ENCODE peak calls at places on chromosomes 11 and 22, in four cellular contexts. T, Y, E and B are unnamed samples.

GRCh38 chr22:41725510-41726110 is 26.3 kb downstream of the MEI1 start:
- DNase-seq in T (no peak), Y (no peak), E (no peak), B (no peak)

GRCh38 chr11:114925591-114925990 is 247.3 kb downstream of the NXPE2 start:
- DNase-seq in T (no peak), Y (no peak), E (no peak), B (no peak)

GRCh38 chr11:103744496-103745153 is 291.8 kb upstream of the DDI1 start:
- DNase-seq in T (no peak), Y (no peak), E (no peak), B (no peak)

GRCh38 chr11:64239662-64240466 is 1.0 kb upstream of the FKBP2 start:
- DNase-seq in T (no peak), Y (no peak), E (no peak), B (no peak)

GRCh38 chr11:3101921-3102640 is 44.9 kb upstream of the CARS1 start:
- DNase-seq in T (no peak), Y (no peak), E (no peak), B (no peak)

GRCh38 chr11:65505434-65506315 is 6.8 kb downstream of the MALAT1 start:
- DNase-seq in T (no peak), Y (peak; percentile 26), E (no peak), B (peak; percentile 42)

GRCh38 chr11:130144721-130145327 is 14.8 kb upstream of the ST14 start:
- DNase-seq in T (no peak), Y (peak; percentile 49), E (no peak), B (no peak)

GRCh38 chr22:47295226-47295901 is 532.9 kb downstream of the TBC1D22A start:
- DNase-seq in T (no peak), Y (peak; percentile 1), E (no peak), B (no peak)

GRCh38 chr11:94563848-94564442 is 3.2 kb upstream of the PIWIL4 start:
- DNase-seq in T (no peak), Y (no peak), E (no peak), B (no peak)

GRCh38 chr11:96273507-96273906 is 69.5 kb downstream of the MAML2 start:
- DNase-seq in T (no peak), Y (no peak), E (no peak), B (no peak)

GRCh38 chr11:92329137-92329536 is 104.5 kb downstream of the FAT3 start:
- DNase-seq in T (no peak), Y (no peak), E (no peak), B (no peak)

GRCh38 chr11:66068923-66069714 is 953 bp upstream of the PACS1 start:
- DNase-seq in T (peak; percentile 51), Y (peak; percentile 71), E (no peak), B (no peak)

GRCh38 chr22:19679476-19680099 is 34.7 kb upstream of the SEPTIN5 start:
- DNase-seq in T (no peak), Y (peak; percentile 54), E (peak; percentile 26), B (peak; percentile 50)

GRCh38 chr11:69888671-69889076 is 69.5 kb upstream of the FGF3 start:
- DNase-seq in T (no peak), Y (peak; percentile 81), E (peak; percentile 88), B (peak; percentile 56)

GRCh38 chr11:117851091-117851490 is 25.4 kb downstream of the FXYD6 start:
- DNase-seq in T (no peak), Y (peak; percentile 52), E (no peak), B (no peak)

GRCh38 chr11:35011389-35011788 is 95.0 kb downstream of the PDHX start:
- DNase-seq in T (no peak), Y (no peak), E (no peak), B (no peak)

GRCh38 chr11:86802601-86803051 is 2.3 kb downstream of the PRSS23 start:
- DNase-seq in T (no peak), Y (peak; percentile 66), E (no peak), B (no peak)

GRCh38 chr22:43879901-43880742 is 11.7 kb downstream of the PNPLA5 start:
- DNase-seq in T (no peak), Y (no peak), E (no peak), B (no peak)

GRCh38 chr11:13283636-13284035 is 6.0 kb downstream of the BMAL1 start:
- DNase-seq in T (no peak), Y (no peak), E (no peak), B (no peak)

GRCh38 chr22:46694423-46695170 is 43.5 kb downstream of the CERK start:
- DNase-seq in T (no peak), Y (no peak), E (no peak), B (no peak)

GRCh38 chr11:28964811-28965210 is 856.6 kb downstream of the METTL15 start:
- DNase-seq in T (no peak), Y (no peak), E (no peak), B (no peak)

GRCh38 chr11:12724301-12725046 is 50.3 kb downstream of the TEAD1 start:
- DNase-seq in T (peak; percentile 12), Y (no peak), E (no peak), B (peak; percentile 94)

GRCh38 chr11:129544691-129545090 is 169.0 kb downstream of the BARX2 start:
- DNase-seq in T (no peak), Y (no peak), E (no peak), B (no peak)

GRCh38 chr11:127003260-127003981 is 2.9 kb upstream of the KIRREL3 start:
- DNase-seq in T (no peak), Y (peak; percentile 88), E (peak; percentile 63), B (no peak)

GRCh38 chr11:49995559-49995958 is 13.2 kb upstream of the OR4C12 start:
- DNase-seq in T (no peak), Y (peak; percentile 63), E (no peak), B (no peak)
- TF ChIP-seq CTCF in T (no peak), Y (peak; percentile 68), E (peak; percentile 47), B (no peak)

GRCh38 chr11:118900535-118901384 is 17.1 kb downstream of the CXCR5 start:
- DNase-seq in T (no peak), Y (no peak), E (no peak), B (no peak)

GRCh38 chr11:118898400-118899295 is 15.0 kb downstream of the CXCR5 start:
- DNase-seq in T (no peak), Y (no peak), E (no peak), B (no peak)

GRCh38 chr11:118897721-118898310 is 14.1 kb downstream of the CXCR5 start:
- DNase-seq in T (no peak), Y (no peak), E (no peak), B (no peak)

GRCh38 chr11:118899706-118900360 is 16.1 kb downstream of the CXCR5 start:
- DNase-seq in T (no peak), Y (no peak), E (no peak), B (no peak)

DNA sequence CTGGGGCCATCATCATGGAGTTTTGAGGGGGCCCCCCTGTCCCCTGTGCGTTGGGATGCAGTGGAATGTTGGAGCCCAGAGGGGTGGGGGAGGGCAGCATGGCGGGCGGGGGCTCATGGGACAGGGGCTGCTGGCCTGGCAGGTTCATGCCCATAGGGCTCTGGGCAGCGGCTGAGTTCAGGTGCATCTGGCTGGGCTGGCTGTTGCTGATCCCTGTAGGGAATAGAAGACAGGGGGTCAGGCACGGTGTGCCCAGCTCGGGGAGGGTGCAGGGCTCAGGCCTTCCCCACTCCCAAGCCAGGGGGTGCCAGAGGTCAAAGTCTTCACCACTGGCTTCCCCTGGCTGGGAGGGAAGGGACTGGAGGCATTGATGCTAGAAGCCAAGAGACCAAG is 15.6 kb downstream of the CXCR5 start:
- DNase-seq in T (no peak), Y (no peak), E (no peak), B (no peak)
- TF ChIP-seq CTCF in T (no peak), Y (no peak), E (no peak), B (no peak)

GRCh38 chr11:21511835-21512440 is 680.9 kb upstream of the ANO5 start:
- DNase-seq in T (no peak), Y (peak; percentile 89), E (peak; percentile 71), B (peak; percentile 30)
- TF ChIP-seq CTCF in T (no peak), Y (peak; percentile 83), E (peak; percentile 84), B (no peak)

DNA sequence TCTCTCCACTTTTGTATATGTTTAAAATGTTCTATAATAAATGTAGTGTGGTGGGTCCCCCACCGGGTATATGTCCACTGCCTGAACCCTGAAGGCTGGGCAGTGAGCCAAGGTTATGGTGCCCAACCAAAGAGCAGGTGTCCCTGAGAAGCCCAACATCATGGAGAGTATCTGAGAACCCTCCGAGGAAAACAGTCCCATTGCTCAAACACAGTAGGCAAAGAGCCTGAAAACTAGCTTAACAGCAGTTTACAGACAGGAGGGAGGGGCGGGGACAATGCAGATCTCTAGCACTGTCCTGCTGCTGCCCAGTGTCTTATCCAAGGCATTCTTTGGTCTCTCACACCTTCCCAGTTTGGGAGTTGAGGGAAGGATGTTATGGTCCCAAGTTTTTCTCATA is 91.0 kb downstream of the TMPRSS5 start:
- DNase-seq in T (no peak), Y (no peak), E (no peak), B (no peak)
- TF ChIP-seq CTCF in T (no peak), Y (no peak), E (no peak), B (no peak)

GRCh38 chr22:37746366-37747089 is 49.7 kb downstream of the TRIOBP start:
- DNase-seq in T (no peak), Y (no peak), E (peak; percentile 27), B (no peak)

GRCh38 chr22:37747090-37747714 is 50.4 kb downstream of the TRIOBP start:
- DNase-seq in T (no peak), Y (no peak), E (no peak), B (no peak)

GRCh38 chr22:37745548-37746365 is 48.9 kb downstream of the TRIOBP start:
- DNase-seq in T (peak; percentile 63), Y (peak; percentile 88), E (peak; percentile 80), B (peak; percentile 60)

GRCh38 chr22:37742374-37743092 is 45.7 kb downstream of the TRIOBP start:
- DNase-seq in T (no peak), Y (no peak), E (no peak), B (no peak)

DNA sequence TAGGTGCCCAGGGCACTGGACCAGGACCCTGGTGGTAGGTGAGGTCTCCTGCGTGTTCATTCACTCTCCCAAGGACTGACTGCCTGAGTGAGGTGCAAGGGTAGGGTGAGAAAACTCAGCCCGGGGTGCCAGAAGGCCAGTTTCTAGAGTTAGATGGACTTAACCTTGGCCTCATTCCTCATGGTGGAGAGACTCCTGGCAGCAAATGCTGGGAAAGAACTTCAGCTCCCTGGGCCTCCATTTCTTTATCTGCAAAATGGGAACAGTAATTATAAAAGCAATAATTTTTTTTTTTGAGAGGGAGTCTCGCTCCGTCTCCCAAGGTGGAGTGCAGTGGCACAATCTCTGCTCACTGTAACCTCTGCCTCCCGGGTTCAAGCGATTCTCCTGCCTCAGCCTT is 47.7 kb downstream of the TRIOBP start:
- DNase-seq in T (no peak), Y (no peak), E (no peak), B (no peak)
- TF ChIP-seq CTCF in T (no peak), Y (no peak), E (no peak), B (no peak)